ENCODE peak calls at places on chromosomes 11 and 22, in five cellular contexts. One of them, this sample, is unnamed.

GRCh38 chr11:109320595-109320994 is 101.4 kb upstream of the C11orf87 start:
- DNase-seq in GM10248: no peak
- DNase-seq in endodermal cell: no peak
- DNase-seq in dorsolateral prefrontal cortex: no peak
- DNase-seq in progenitor cell of endocrine pancreas: no peak
- DNase-seq in this sample: no peak

GRCh38 chr11:10351768-10352641 is 47.1 kb downstream of the ADM start:
- DNase-seq in endodermal cell: peak
- DNase-seq in dorsolateral prefrontal cortex: no peak
- DNase-seq in progenitor cell of endocrine pancreas: peak
- DNase-seq in GM10248: no peak
- DNase-seq in this sample: no peak

GRCh38 chr22:17243524-17243923 is 24.3 kb upstream of the ADA2 start:
- DNase-seq in progenitor cell of endocrine pancreas: no peak
- DNase-seq in dorsolateral prefrontal cortex: no peak
- DNase-seq in endodermal cell: no peak
- DNase-seq in GM10248: peak
- DNase-seq in this sample: peak

GRCh38 chr11:72278911-72279310 is 34.9 kb upstream of the PHOX2A start:
- DNase-seq in progenitor cell of endocrine pancreas: no peak
- DNase-seq in GM10248: no peak
- DNase-seq in dorsolateral prefrontal cortex: no peak
- DNase-seq in endodermal cell: no peak
- DNase-seq in this sample: no peak

GRCh38 chr11:45647786-45648185 is 17.6 kb downstream of the CHST1 start:
- DNase-seq in progenitor cell of endocrine pancreas: no peak
- DNase-seq in dorsolateral prefrontal cortex: no peak
- DNase-seq in endodermal cell: peak
- DNase-seq in GM10248: no peak
- DNase-seq in this sample: no peak

GRCh38 chr11:65412271-65413076 is 10.1 kb upstream of the NEAT1 start:
- DNase-seq in progenitor cell of endocrine pancreas: no peak
- DNase-seq in endodermal cell: peak
- DNase-seq in dorsolateral prefrontal cortex: peak
- DNase-seq in GM10248: no peak
- DNase-seq in this sample: no peak

GRCh38 chr11:9849384-9849783 is 185.5 kb downstream of the SWAP70 start:
- DNase-seq in GM10248: no peak
- DNase-seq in progenitor cell of endocrine pancreas: no peak
- DNase-seq in endodermal cell: no peak
- DNase-seq in dorsolateral prefrontal cortex: no peak
- DNase-seq in this sample: no peak

GRCh38 chr11:59753650-59754493 is 1.3 kb upstream of the STX3 start:
- DNase-seq in endodermal cell: peak
- DNase-seq in progenitor cell of endocrine pancreas: peak
- DNase-seq in GM10248: peak
- DNase-seq in dorsolateral prefrontal cortex: peak
- DNase-seq in this sample: peak

GRCh38 chr11:27505781-27506180 is 788 bp downstream of the LIN7C start:
- DNase-seq in endodermal cell: no peak
- DNase-seq in dorsolateral prefrontal cortex: no peak
- DNase-seq in GM10248: no peak
- DNase-seq in progenitor cell of endocrine pancreas: no peak
- DNase-seq in this sample: no peak

GRCh38 chr11:113896156-113896879 is 8.3 kb upstream of the HTR3B start:
- DNase-seq in endodermal cell: peak
- DNase-seq in GM10248: peak
- DNase-seq in dorsolateral prefrontal cortex: peak
- DNase-seq in progenitor cell of endocrine pancreas: no peak
- DNase-seq in this sample: peak

GRCh38 chr22:20438678-20439492 is 1.3 kb upstream of the SCARF2 start:
- DNase-seq in progenitor cell of endocrine pancreas: no peak
- DNase-seq in endodermal cell: peak
- DNase-seq in dorsolateral prefrontal cortex: peak
- DNase-seq in GM10248: peak
- DNase-seq in this sample: no peak
- TF ChIP-seq CTCF in progenitor cell of endocrine pancreas: no peak
- TF ChIP-seq CTCF in endodermal cell: peak
- TF ChIP-seq CTCF in dorsolateral prefrontal cortex: no peak
- TF ChIP-seq CTCF in GM10248: no peak
- TF ChIP-seq CTCF in this sample: no peak

DNA sequence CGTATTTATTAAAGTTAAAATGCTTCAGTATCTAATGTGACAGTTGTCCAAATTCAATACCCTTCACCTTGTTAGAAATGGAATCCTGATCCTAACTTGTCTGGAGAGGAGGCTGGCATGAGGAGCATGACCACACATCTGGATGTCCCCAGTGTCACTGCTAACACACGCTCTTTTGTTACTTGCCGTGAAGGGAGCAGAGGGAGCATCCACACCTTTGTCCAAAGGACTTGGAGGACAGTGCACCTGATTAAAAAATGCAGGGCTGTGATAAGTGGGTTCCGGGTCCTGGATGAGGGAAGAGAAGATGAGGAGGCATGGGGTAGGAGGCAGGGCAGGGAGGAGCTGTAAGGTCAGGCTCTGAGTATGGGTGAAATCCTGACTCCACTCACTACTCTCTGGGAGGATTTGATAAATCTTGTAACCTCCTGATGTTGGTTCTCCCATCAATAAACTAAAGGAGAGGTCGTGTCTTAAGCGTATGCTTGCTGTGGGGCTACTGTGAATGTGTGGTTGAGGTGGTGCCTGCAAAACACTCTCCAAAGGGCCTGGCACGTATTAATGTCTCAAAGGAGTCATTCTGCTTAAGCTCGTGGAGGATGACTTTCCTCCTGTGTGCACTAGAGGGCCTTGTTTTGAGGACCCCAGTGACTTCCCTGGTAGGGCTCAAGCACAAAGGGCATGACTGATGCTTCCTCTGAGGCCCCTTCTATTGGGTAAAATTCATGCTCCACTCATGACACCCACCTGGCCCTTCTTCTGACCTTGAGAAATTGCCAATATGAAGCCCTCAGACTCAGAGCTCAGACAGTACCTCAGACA is 16.8 kb upstream of the IGLL5 start:
- DNase-seq in dorsolateral prefrontal cortex: no peak
- DNase-seq in GM10248: no peak
- DNase-seq in progenitor cell of endocrine pancreas: no peak
- DNase-seq in endodermal cell: peak
- DNase-seq in this sample: no peak
- TF ChIP-seq CTCF in dorsolateral prefrontal cortex: no peak
- TF ChIP-seq CTCF in GM10248: peak
- TF ChIP-seq CTCF in progenitor cell of endocrine pancreas: peak
- TF ChIP-seq CTCF in endodermal cell: peak
- TF ChIP-seq CTCF in this sample: peak

GRCh38 chr11:7422544-7423331 is 62.6 kb upstream of the OLFML1 start:
- DNase-seq in progenitor cell of endocrine pancreas: no peak
- DNase-seq in GM10248: no peak
- DNase-seq in endodermal cell: no peak
- DNase-seq in dorsolateral prefrontal cortex: no peak
- DNase-seq in this sample: no peak
- TF ChIP-seq CTCF in progenitor cell of endocrine pancreas: peak
- TF ChIP-seq CTCF in GM10248: no peak
- TF ChIP-seq CTCF in endodermal cell: no peak
- TF ChIP-seq CTCF in dorsolateral prefrontal cortex: no peak
- TF ChIP-seq CTCF in this sample: no peak

GRCh38 chr11:17770917-17771316 is 36.3 kb downstream of the KCNC1 start:
- DNase-seq in progenitor cell of endocrine pancreas: no peak
- DNase-seq in GM10248: no peak
- DNase-seq in endodermal cell: no peak
- DNase-seq in dorsolateral prefrontal cortex: no peak
- DNase-seq in this sample: no peak
- TF ChIP-seq CTCF in progenitor cell of endocrine pancreas: no peak
- TF ChIP-seq CTCF in GM10248: no peak
- TF ChIP-seq CTCF in endodermal cell: peak
- TF ChIP-seq CTCF in dorsolateral prefrontal cortex: no peak
- TF ChIP-seq CTCF in this sample: no peak

GRCh38 chr11:57131080-57131790 is 50.5 kb upstream of the LRRC55 start:
- DNase-seq in dorsolateral prefrontal cortex: peak
- DNase-seq in GM10248: no peak
- DNase-seq in progenitor cell of endocrine pancreas: peak
- DNase-seq in endodermal cell: peak
- DNase-seq in this sample: no peak
- TF ChIP-seq CTCF in dorsolateral prefrontal cortex: peak
- TF ChIP-seq CTCF in GM10248: peak
- TF ChIP-seq CTCF in progenitor cell of endocrine pancreas: peak
- TF ChIP-seq CTCF in endodermal cell: peak
- TF ChIP-seq CTCF in this sample: no peak

DNA sequence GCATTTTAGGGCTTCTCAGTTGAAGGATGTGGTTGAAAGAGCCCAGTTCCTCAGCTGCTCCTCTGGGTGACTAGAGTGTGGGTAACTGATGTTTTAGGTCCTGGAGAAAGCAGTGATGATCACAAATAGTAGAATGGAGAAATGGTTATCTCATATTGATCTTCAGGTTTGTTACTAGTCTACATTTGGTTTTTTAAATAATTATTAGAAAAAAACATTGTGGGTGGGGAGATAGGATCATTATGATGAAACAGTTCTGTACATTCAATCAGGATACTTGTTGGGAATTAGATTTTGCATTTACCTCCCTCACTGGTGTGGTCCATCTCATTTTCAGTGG is 24.9 kb downstream of the SREBF2 start:
- DNase-seq in GM10248: no peak
- DNase-seq in progenitor cell of endocrine pancreas: no peak
- DNase-seq in dorsolateral prefrontal cortex: no peak
- DNase-seq in endodermal cell: no peak
- DNase-seq in this sample: no peak
- TF ChIP-seq CTCF in GM10248: no peak
- TF ChIP-seq CTCF in progenitor cell of endocrine pancreas: no peak
- TF ChIP-seq CTCF in dorsolateral prefrontal cortex: no peak
- TF ChIP-seq CTCF in endodermal cell: peak
- TF ChIP-seq CTCF in this sample: peak

DNA sequence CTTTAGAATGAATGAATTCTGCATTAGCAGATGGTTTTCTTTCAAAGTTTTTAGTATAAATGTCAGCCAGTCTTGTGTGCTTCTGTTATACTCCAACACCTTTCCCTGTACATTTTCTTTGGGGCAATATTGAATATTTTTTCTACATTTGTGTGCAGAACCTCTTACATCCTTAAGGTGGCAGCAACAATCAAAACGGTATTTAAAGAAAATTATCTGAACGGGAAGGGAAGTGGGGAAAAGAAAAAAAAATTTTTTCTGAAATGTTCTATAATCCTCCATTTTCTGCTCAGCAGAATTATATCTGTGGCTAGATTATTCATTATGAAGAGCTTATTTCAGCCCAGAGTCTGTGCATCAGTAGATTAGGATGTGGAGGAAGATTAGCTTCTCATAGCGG is 347.3 kb upstream of the RAG2 start:
- DNase-seq in GM10248: no peak
- DNase-seq in progenitor cell of endocrine pancreas: no peak
- DNase-seq in endodermal cell: no peak
- DNase-seq in dorsolateral prefrontal cortex: no peak
- DNase-seq in this sample: no peak
- TF ChIP-seq CTCF in GM10248: peak
- TF ChIP-seq CTCF in progenitor cell of endocrine pancreas: peak
- TF ChIP-seq CTCF in endodermal cell: peak
- TF ChIP-seq CTCF in dorsolateral prefrontal cortex: peak
- TF ChIP-seq CTCF in this sample: peak